ENCODE peak calls at places on chromosomes 11 and 22, in ten cellular contexts. K is uterus, Y is colonic mucosa, P is ovary, O is breast epithelium, L is AG04450, C is HAP-1, U is cardiac muscle cell, T is mammary epithelial cell, Z is A549. X is an unnamed sample.
A peak's percentile ranks its signal among the peaks of the same experiment; 100 is the strongest.

GRCh38 chr11:1564535-1565172 is 7.4 kb downstream of the DUSP8 start:
- DNase-seq in O (no peak), C (no peak), Y (peak; percentile 67), L (peak; percentile 83), T (no peak), P (no peak), K (peak; percentile 85), Z (peak; percentile 38), U (peak; percentile 79), X (peak; percentile 60)

GRCh38 chr11:121887564-121887963 is 228.5 kb downstream of the BLID start:
- DNase-seq in L (no peak), T (no peak), O (no peak), K (no peak), U (no peak), P (no peak), Z (no peak), Y (no peak), C (no peak), X (no peak)

GRCh38 chr22:41910599-41911291 is 4.1 kb downstream of the SHISA8 start:
- DNase-seq in P (no peak), Y (no peak), T (no peak), Z (no peak), O (no peak), C (no peak), U (peak; percentile 33), K (no peak), L (no peak), X (no peak)

GRCh38 chr22:26777402-26777801 is 120.0 kb downstream of the MIAT start:
- DNase-seq in Y (no peak), Z (no peak), L (no peak), P (no peak), T (no peak), C (peak; percentile 45), K (no peak), U (peak; percentile 25), O (no peak), X (no peak)

GRCh38 chr11:65779669-65779918 is 1.2 kb downstream of the AP5B1 start:
- DNase-seq in Y (no peak), L (no peak), U (no peak), C (no peak), O (no peak), T (no peak), Z (no peak), K (no peak), P (no peak), X (no peak)

GRCh38 chr11:115244758-115245157 is 259.5 kb downstream of the CADM1 start:
- DNase-seq in K (no peak), Z (no peak), O (no peak), L (no peak), Y (no peak), T (no peak), U (no peak), C (no peak), P (no peak), X (no peak)

GRCh38 chr22:17576475-17576874 is 13.2 kb downstream of the SLC25A18 start:
- DNase-seq in C (no peak), T (peak; percentile 99), L (no peak), K (no peak), Z (no peak), Y (no peak), U (peak; percentile 90), O (peak; percentile 69), P (no peak), X (no peak)

GRCh38 chr11:35683728-35684339 is 21.3 kb downstream of the TRIM44 start:
- DNase-seq in O (no peak), Z (no peak), Y (no peak), L (no peak), T (peak; percentile 36), K (no peak), P (no peak), U (no peak), C (no peak), X (no peak)

GRCh38 chr11:17986007-17986710 is 26.7 kb downstream of the SERGEF start:
- DNase-seq in C (no peak), U (peak; percentile 80), O (no peak), K (peak; percentile 52), T (peak; percentile 82), Z (no peak), P (peak; percentile 67), L (peak; percentile 63), Y (no peak), X (no peak)

GRCh38 chr11:35786188-35786587 is 123.6 kb downstream of the TRIM44 start:
- DNase-seq in T (no peak), U (no peak), O (no peak), K (no peak), L (no peak), Y (no peak), P (no peak), Z (no peak), C (no peak), X (no peak)

DNA sequence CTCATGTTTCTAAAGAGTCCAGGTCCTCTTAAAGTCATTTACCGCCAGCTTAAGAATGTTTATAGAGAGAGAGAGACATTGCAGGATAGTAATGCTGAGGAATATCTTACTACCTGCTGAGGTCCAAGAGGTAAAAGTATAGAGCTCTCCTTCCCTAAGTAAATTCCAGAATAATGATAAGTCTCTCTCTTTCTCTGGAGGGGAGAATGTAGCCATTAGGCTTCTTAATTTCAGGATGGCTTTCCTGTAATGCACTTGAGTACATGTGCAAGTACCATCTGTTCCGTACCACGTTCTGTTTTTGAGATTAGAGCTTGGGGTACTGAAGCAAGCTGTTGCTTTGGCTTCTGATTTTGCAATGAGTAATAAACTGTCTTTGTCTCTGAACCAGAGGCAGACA is 1314.0 kb downstream of the JRKL start:
- DNase-seq in C (no peak), Z (no peak), Y (no peak), K (no peak), U (peak; percentile 7), O (no peak), P (no peak), L (no peak), T (no peak), X (no peak)
- H3K9me3 ChIP-seq in C (no peaks in the 10 kb centered on the region), Z (no peaks in the 10 kb centered on the region), Y (no peaks in the 10 kb centered on the region), K (no peaks in the 10 kb centered on the region), U (no peaks in the 10 kb centered on the region), O (no peaks in the 10 kb centered on the region), P (no peaks in the 10 kb centered on the region), L (no peaks in the 10 kb centered on the region), T (no peaks in the 10 kb centered on the region), X (peaks cover 29% of the 10 kb centered on the region)

GRCh38 chr11:125553357-125553756 is 15.9 kb upstream of the EI24 start:
- DNase-seq in C (no peak), U (no peak), O (no peak), P (no peak), L (no peak), Y (no peak), Z (no peak), K (no peak), T (no peak), X (no peak)

GRCh38 chr11:125550780-125551179 is 18.5 kb upstream of the EI24 start:
- DNase-seq in T (no peak), Z (no peak), Y (no peak), K (no peak), L (no peak), O (no peak), C (no peak), U (no peak), P (no peak), X (no peak)

GRCh38 chr11:125551835-125552342 is 17.4 kb upstream of the EI24 start:
- DNase-seq in L (no peak), C (no peak), O (no peak), P (no peak), U (no peak), Y (no peak), K (no peak), T (no peak), Z (no peak), X (no peak)

GRCh38 chr11:125554038-125554437 is 15.2 kb upstream of the EI24 start:
- DNase-seq in O (no peak), Y (no peak), L (no peak), T (no peak), P (no peak), K (no peak), Z (no peak), C (no peak), U (no peak), X (no peak)

GRCh38 chr11:125552927-125553326 is 16.4 kb upstream of the EI24 start:
- DNase-seq in U (no peak), C (no peak), Y (no peak), K (no peak), L (no peak), O (no peak), P (no peak), T (no peak), Z (no peak), X (no peak)
- H3K9me3 ChIP-seq in U (no peaks in the 10 kb centered on the region), C (no peaks in the 10 kb centered on the region), Y (peaks cover 5% of the 10 kb centered on the region), K (peaks cover 6% of the 10 kb centered on the region), L (peaks cover 18% of the 10 kb centered on the region), O (peaks cover 30% of the 10 kb centered on the region), P (peaks cover 25% of the 10 kb centered on the region), T (peaks cover 10% of the 10 kb centered on the region), Z (peaks cover 16% of the 10 kb centered on the region), X (peaks cover 28% of the 10 kb centered on the region)

GRCh38 chr22:11066458-11067285 is 4461.3 kb upstream of the OR11H1 start:
- DNase-seq in O (no peak), U (no peak), T (no peak), P (no peak), L (no peak), Y (no peak), C (no peak), Z (no peak), K (no peak), X (no peak)
- H3K9me3 ChIP-seq in O (peaks cover 42% of the 10 kb centered on the region), U (peaks cover 17% of the 10 kb centered on the region), T (peaks cover 44% of the 10 kb centered on the region), P (peaks cover 4% of the 10 kb centered on the region), L (peaks cover 54% of the 10 kb centered on the region), Y (peaks cover 4% of the 10 kb centered on the region), C (peaks cover 5% of the 10 kb centered on the region), Z (peaks cover 19% of the 10 kb centered on the region), K (peaks cover 4% of the 10 kb centered on the region), X (peaks cover 59% of the 10 kb centered on the region)

GRCh38 chr11:70606248-70606950 is 208.1 kb downstream of the CTTN start:
- DNase-seq in U (no peak), Y (no peak), Z (no peak), P (no peak), O (no peak), K (no peak), L (no peak), T (no peak), C (no peak), X (peak; percentile 12)

GRCh38 chr11:70606951-70607330 is 208.6 kb downstream of the CTTN start:
- DNase-seq in Z (no peak), C (no peak), P (no peak), K (no peak), L (no peak), Y (no peak), T (no peak), O (no peak), U (no peak), X (peak; percentile 12)

GRCh38 chr11:70604630-70605520 is 206.5 kb downstream of the CTTN start:
- DNase-seq in O (no peak), C (no peak), P (no peak), Y (no peak), K (no peak), U (no peak), Z (no peak), L (no peak), T (no peak), X (peak; percentile 38)

GRCh38 chr11:70604221-70604620 is 205.9 kb downstream of the CTTN start:
- DNase-seq in U (no peak), Z (no peak), Y (no peak), T (no peak), O (no peak), K (no peak), C (no peak), L (no peak), P (no peak), X (no peak)

DNA sequence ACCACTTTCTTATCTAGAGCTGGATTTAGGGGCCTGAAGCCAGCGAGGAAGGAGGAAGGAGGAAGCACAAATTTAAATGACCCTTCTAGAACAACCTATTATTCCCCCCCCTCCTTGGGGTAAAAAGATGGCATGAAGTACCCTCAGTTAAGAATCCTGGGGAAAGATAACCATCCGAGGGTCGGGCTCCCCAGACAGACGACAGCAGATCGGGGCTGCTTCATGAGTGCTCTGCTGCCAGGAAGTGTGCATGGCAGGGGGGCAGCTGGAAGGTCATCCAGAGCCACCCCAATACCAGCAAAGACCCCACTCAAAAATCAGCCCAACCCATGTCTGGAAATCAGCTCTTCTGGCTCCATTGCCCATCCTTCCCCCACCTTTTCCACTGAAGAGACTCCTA is 207.5 kb downstream of the CTTN start:
- DNase-seq in O (no peak), L (no peak), K (no peak), T (no peak), C (no peak), P (no peak), Y (no peak), Z (no peak), U (no peak), X (peak; percentile 12)
- H3K9me3 ChIP-seq in O (no peaks in the 10 kb centered on the region), L (peaks cover 58% of the 10 kb centered on the region), K (no peaks in the 10 kb centered on the region), T (no peaks in the 10 kb centered on the region), C (no peaks in the 10 kb centered on the region), P (no peaks in the 10 kb centered on the region), Y (no peaks in the 10 kb centered on the region), Z (no peaks in the 10 kb centered on the region), U (no peaks in the 10 kb centered on the region), X (no peaks in the 10 kb centered on the region)

X was measured in mucosa of descending colon.